ENCODE peak calls at places on chromosomes 16 and 17, in five cellular contexts. One of them, this sample, is unnamed.

GRCh38 chr16:30837904-30838303 is 50.9 kb upstream of the ZNF629 start:
- DNase-seq in foreskin fibroblast: no peak
- DNase-seq in GM23338: no peak
- DNase-seq in fibroblast of pulmonary artery: no peak
- DNase-seq in pancreas: no peak
- DNase-seq in this sample: no peak

GRCh38 chr16:47358816-47359215 is 102.0 kb downstream of the ITFG1 start:
- DNase-seq in foreskin fibroblast: peak
- DNase-seq in GM23338: no peak
- DNase-seq in fibroblast of pulmonary artery: no peak
- DNase-seq in pancreas: no peak
- DNase-seq in this sample: no peak

GRCh38 chr17:71329310-71330098 is 791.3 kb upstream of the SOX9 start:
- DNase-seq in foreskin fibroblast: no peak
- DNase-seq in GM23338: no peak
- DNase-seq in fibroblast of pulmonary artery: no peak
- DNase-seq in pancreas: no peak
- DNase-seq in this sample: no peak

GRCh38 chr16:84087461-84088151 is 29.1 kb downstream of the MBTPS1 start:
- DNase-seq in foreskin fibroblast: no peak
- DNase-seq in GM23338: no peak
- DNase-seq in fibroblast of pulmonary artery: no peak
- DNase-seq in pancreas: no peak
- DNase-seq in this sample: no peak

GRCh38 chr16:20911361-20911760 is 10.8 kb downstream of the LYRM1 start:
- DNase-seq in foreskin fibroblast: peak
- DNase-seq in GM23338: no peak
- DNase-seq in fibroblast of pulmonary artery: peak
- DNase-seq in pancreas: no peak
- DNase-seq in this sample: no peak

GRCh38 chr16:26413780-26414179 is 652.9 kb upstream of the C16orf82 start:
- DNase-seq in foreskin fibroblast: no peak
- DNase-seq in GM23338: no peak
- DNase-seq in fibroblast of pulmonary artery: no peak
- DNase-seq in pancreas: no peak
- DNase-seq in this sample: no peak

GRCh38 chr17:81223758-81224122 is 975 bp upstream of the CEP131 start:
- DNase-seq in foreskin fibroblast: no peak
- DNase-seq in GM23338: peak
- DNase-seq in fibroblast of pulmonary artery: no peak
- DNase-seq in pancreas: no peak
- DNase-seq in this sample: no peak

GRCh38 chr17:79986441-79987186 is 49.1 kb downstream of the TBC1D16 start:
- DNase-seq in foreskin fibroblast: peak
- DNase-seq in GM23338: no peak
- DNase-seq in fibroblast of pulmonary artery: peak
- DNase-seq in pancreas: peak
- DNase-seq in this sample: no peak

GRCh38 chr17:64380985-64381384 is 9.7 kb downstream of the PECAM1 start:
- DNase-seq in foreskin fibroblast: no peak
- DNase-seq in GM23338: no peak
- DNase-seq in fibroblast of pulmonary artery: no peak
- DNase-seq in pancreas: no peak
- DNase-seq in this sample: no peak

GRCh38 chr16:57797526-57798266 is 4.6 kb downstream of the KIFC3 start:
- DNase-seq in foreskin fibroblast: no peak
- DNase-seq in GM23338: peak
- DNase-seq in fibroblast of pulmonary artery: no peak
- DNase-seq in pancreas: peak
- DNase-seq in this sample: no peak

GRCh38 chr17:49676276-49676868 is 1.5 kb downstream of the SPOP start:
- DNase-seq in foreskin fibroblast: no peak
- DNase-seq in GM23338: peak
- DNase-seq in fibroblast of pulmonary artery: peak
- DNase-seq in pancreas: no peak
- DNase-seq in this sample: no peak

GRCh38 chr16:12096828-12097522 is 120.4 kb downstream of the SNX29 start:
- DNase-seq in foreskin fibroblast: no peak
- DNase-seq in GM23338: no peak
- DNase-seq in fibroblast of pulmonary artery: no peak
- DNase-seq in pancreas: no peak
- DNase-seq in this sample: no peak

GRCh38 chr17:74519951-74520553 is 11.2 kb downstream of the CD300LB start:
- DNase-seq in foreskin fibroblast: no peak
- DNase-seq in GM23338: no peak
- DNase-seq in fibroblast of pulmonary artery: no peak
- DNase-seq in pancreas: no peak
- DNase-seq in this sample: no peak

GRCh38 chr17:2398655-2399571 is 1.9 kb downstream of the MNT start:
- DNase-seq in foreskin fibroblast: peak
- DNase-seq in GM23338: peak
- DNase-seq in fibroblast of pulmonary artery: peak
- DNase-seq in pancreas: peak
- DNase-seq in this sample: peak

GRCh38 chr16:78816499-78817441 is 717.3 kb downstream of the WWOX start:
- DNase-seq in foreskin fibroblast: no peak
- DNase-seq in GM23338: no peak
- DNase-seq in fibroblast of pulmonary artery: no peak
- DNase-seq in pancreas: no peak
- DNase-seq in this sample: no peak

GRCh38 chr17:7613769-7614421 is 802 bp downstream of the FXR2 start:
- DNase-seq in foreskin fibroblast: peak
- DNase-seq in GM23338: peak
- DNase-seq in fibroblast of pulmonary artery: no peak
- DNase-seq in pancreas: no peak
- DNase-seq in this sample: no peak

GRCh38 chr17:68431661-68432071 is 25.6 kb downstream of the WIPI1 start:
- DNase-seq in foreskin fibroblast: peak
- DNase-seq in GM23338: peak
- DNase-seq in fibroblast of pulmonary artery: peak
- DNase-seq in pancreas: no peak
- DNase-seq in this sample: no peak

GRCh38 chr17:50533720-50534148 is 1.2 kb downstream of the EPN3 start:
- DNase-seq in foreskin fibroblast: no peak
- DNase-seq in GM23338: peak
- DNase-seq in fibroblast of pulmonary artery: peak
- DNase-seq in pancreas: peak
- DNase-seq in this sample: no peak

GRCh38 chr16:46789499-46790414 is 41.2 kb downstream of the C16orf87 start:
- DNase-seq in foreskin fibroblast: peak
- DNase-seq in GM23338: peak
- DNase-seq in fibroblast of pulmonary artery: peak
- DNase-seq in pancreas: peak
- DNase-seq in this sample: no peak

GRCh38 chr16:51763072-51763658 is 612.1 kb upstream of the SALL1 start:
- DNase-seq in foreskin fibroblast: no peak
- DNase-seq in GM23338: peak
- DNase-seq in fibroblast of pulmonary artery: no peak
- DNase-seq in pancreas: no peak
- DNase-seq in this sample: no peak

GRCh38 chr16:7374614-7375174 is 42.0 kb downstream of the RBFOX1 start:
- DNase-seq in foreskin fibroblast: no peak
- DNase-seq in GM23338: no peak
- DNase-seq in fibroblast of pulmonary artery: no peak
- DNase-seq in pancreas: no peak
- DNase-seq in this sample: no peak

GRCh38 chr16:86994651-86995171 is 322.5 kb downstream of the C16orf95 start:
- DNase-seq in foreskin fibroblast: peak
- DNase-seq in GM23338: no peak
- DNase-seq in fibroblast of pulmonary artery: peak
- DNase-seq in pancreas: no peak
- DNase-seq in this sample: peak

GRCh38 chr17:61070649-61071048 is 329.0 kb upstream of the TBX2 start:
- DNase-seq in foreskin fibroblast: no peak
- DNase-seq in GM23338: no peak
- DNase-seq in fibroblast of pulmonary artery: no peak
- DNase-seq in pancreas: no peak
- DNase-seq in this sample: no peak

GRCh38 chr17:13010959-13011358 is 6.9 kb downstream of the ELAC2 start:
- DNase-seq in foreskin fibroblast: no peak
- DNase-seq in GM23338: no peak
- DNase-seq in fibroblast of pulmonary artery: no peak
- DNase-seq in pancreas: no peak
- DNase-seq in this sample: no peak

GRCh38 chr17:43608313-43608712 is 53.4 kb downstream of the MEOX1 start:
- DNase-seq in foreskin fibroblast: no peak
- DNase-seq in GM23338: no peak
- DNase-seq in fibroblast of pulmonary artery: peak
- DNase-seq in pancreas: no peak
- DNase-seq in this sample: no peak

GRCh38 chr16:2244301-2244700 is 7.1 kb downstream of the ECI1 start:
- DNase-seq in foreskin fibroblast: no peak
- DNase-seq in GM23338: peak
- DNase-seq in fibroblast of pulmonary artery: no peak
- DNase-seq in pancreas: no peak
- DNase-seq in this sample: no peak

GRCh38 chr16:50403491-50403890 is 34.7 kb upstream of the BRD7 start:
- DNase-seq in foreskin fibroblast: no peak
- DNase-seq in GM23338: no peak
- DNase-seq in fibroblast of pulmonary artery: no peak
- DNase-seq in pancreas: no peak
- DNase-seq in this sample: no peak

GRCh38 chr16:48963901-48964615 is 317.6 kb downstream of the CBLN1 start:
- DNase-seq in foreskin fibroblast: peak
- DNase-seq in GM23338: no peak
- DNase-seq in fibroblast of pulmonary artery: peak
- DNase-seq in pancreas: no peak
- DNase-seq in this sample: peak

GRCh38 chr17:41231731-41232130 is 518 bp upstream of the KRTAP9-3 start:
- DNase-seq in foreskin fibroblast: no peak
- DNase-seq in GM23338: no peak
- DNase-seq in fibroblast of pulmonary artery: no peak
- DNase-seq in pancreas: no peak
- DNase-seq in this sample: no peak

GRCh38 chr17:41226051-41226450 is 397 bp upstream of the KRTAP9-2 start:
- DNase-seq in foreskin fibroblast: no peak
- DNase-seq in GM23338: no peak
- DNase-seq in fibroblast of pulmonary artery: no peak
- DNase-seq in pancreas: no peak
- DNase-seq in this sample: no peak

GRCh38 chr17:41230094-41230493 is 2.2 kb upstream of the KRTAP9-3 start:
- DNase-seq in foreskin fibroblast: no peak
- DNase-seq in GM23338: no peak
- DNase-seq in fibroblast of pulmonary artery: no peak
- DNase-seq in pancreas: no peak
- DNase-seq in this sample: no peak
- H3K4me3 ChIP-seq in foreskin fibroblast: no peak
- H3K4me3 ChIP-seq in GM23338: no peak
- H3K4me3 ChIP-seq in fibroblast of pulmonary artery: no peak
- H3K4me3 ChIP-seq in pancreas: no peak
- H3K4me3 ChIP-seq in this sample: no peak

GRCh38 chr17:77729587-77729986 is 228.9 kb upstream of the TNRC6C start:
- DNase-seq in foreskin fibroblast: no peak
- DNase-seq in GM23338: no peak
- DNase-seq in fibroblast of pulmonary artery: no peak
- DNase-seq in pancreas: no peak
- DNase-seq in this sample: no peak

GRCh38 chr17:77728871-77729270 is 229.6 kb upstream of the TNRC6C start:
- DNase-seq in foreskin fibroblast: no peak
- DNase-seq in GM23338: no peak
- DNase-seq in fibroblast of pulmonary artery: no peak
- DNase-seq in pancreas: no peak
- DNase-seq in this sample: no peak

GRCh38 chr17:77727216-77727615 is 231.3 kb upstream of the TNRC6C start:
- DNase-seq in foreskin fibroblast: no peak
- DNase-seq in GM23338: no peak
- DNase-seq in fibroblast of pulmonary artery: no peak
- DNase-seq in pancreas: no peak
- DNase-seq in this sample: no peak

GRCh38 chr17:77726549-77726957 is 231.9 kb upstream of the TNRC6C start:
- DNase-seq in foreskin fibroblast: no peak
- DNase-seq in GM23338: no peak
- DNase-seq in fibroblast of pulmonary artery: no peak
- DNase-seq in pancreas: no peak
- DNase-seq in this sample: no peak

DNA sequence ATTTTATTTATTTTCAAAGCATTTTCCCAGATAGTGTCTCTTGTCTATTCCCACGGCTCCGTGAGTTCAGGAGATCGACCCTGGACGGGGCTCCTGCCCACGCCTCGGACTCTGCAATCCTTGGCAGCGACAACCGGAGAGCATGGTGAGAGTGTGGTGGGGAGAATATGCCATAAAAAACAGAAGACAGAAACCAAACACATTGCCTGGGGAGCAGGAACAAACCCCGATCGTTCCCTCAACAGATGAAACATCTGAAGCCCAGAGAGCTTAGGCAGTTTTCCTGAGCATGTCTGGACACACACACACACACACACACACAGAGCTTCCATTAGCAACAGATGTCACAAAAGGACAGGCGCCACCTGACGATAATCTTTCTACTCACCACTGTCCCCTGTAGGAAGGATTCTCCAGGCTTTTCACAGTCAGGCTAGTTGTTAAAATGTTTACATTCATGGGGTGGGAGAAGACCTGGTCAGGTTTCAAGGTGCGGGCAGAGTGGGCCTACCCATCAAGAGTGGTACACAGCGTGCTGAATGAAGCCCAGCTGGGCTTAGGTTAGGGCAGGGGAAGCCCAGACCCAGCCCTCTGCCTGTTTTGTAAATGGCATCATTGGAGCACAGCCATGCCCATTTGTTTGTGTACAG is 230.4 kb upstream of the TNRC6C start:
- DNase-seq in foreskin fibroblast: peak
- DNase-seq in GM23338: peak
- DNase-seq in fibroblast of pulmonary artery: no peak
- DNase-seq in pancreas: no peak
- DNase-seq in this sample: peak
- TF ChIP-seq CTCF in foreskin fibroblast: peak
- TF ChIP-seq CTCF in GM23338: peak
- TF ChIP-seq CTCF in fibroblast of pulmonary artery: no peak
- TF ChIP-seq CTCF in pancreas: no peak
- TF ChIP-seq CTCF in this sample: peak

GRCh38 chr17:41516828-41517283 is 1.8 kb downstream of the KRT15 start:
- DNase-seq in foreskin fibroblast: no peak
- DNase-seq in GM23338: no peak
- DNase-seq in fibroblast of pulmonary artery: no peak
- DNase-seq in pancreas: no peak
- DNase-seq in this sample: no peak
- H3K4me3 ChIP-seq in foreskin fibroblast: no peak
- H3K4me3 ChIP-seq in GM23338: no peak
- H3K4me3 ChIP-seq in fibroblast of pulmonary artery: no peak
- H3K4me3 ChIP-seq in pancreas: no peak
- H3K4me3 ChIP-seq in this sample: no peak

GRCh38 chr16:14182999-14183398 is 111.9 kb downstream of the MRTFB start:
- DNase-seq in foreskin fibroblast: no peak
- DNase-seq in GM23338: no peak
- DNase-seq in fibroblast of pulmonary artery: no peak
- DNase-seq in pancreas: no peak
- DNase-seq in this sample: no peak

GRCh38 chr16:14187517-14188338 is 116.6 kb downstream of the MRTFB start:
- DNase-seq in foreskin fibroblast: no peak
- DNase-seq in GM23338: no peak
- DNase-seq in fibroblast of pulmonary artery: no peak
- DNase-seq in pancreas: no peak
- DNase-seq in this sample: no peak

GRCh38 chr16:14181371-14182050 is 110.4 kb downstream of the MRTFB start:
- DNase-seq in foreskin fibroblast: peak
- DNase-seq in GM23338: no peak
- DNase-seq in fibroblast of pulmonary artery: peak
- DNase-seq in pancreas: no peak
- DNase-seq in this sample: peak

GRCh38 chr16:14186954-14187306 is 115.8 kb downstream of the MRTFB start:
- DNase-seq in foreskin fibroblast: no peak
- DNase-seq in GM23338: no peak
- DNase-seq in fibroblast of pulmonary artery: no peak
- DNase-seq in pancreas: no peak
- DNase-seq in this sample: no peak

GRCh38 chr16:14186007-14186953 is 115.2 kb downstream of the MRTFB start:
- DNase-seq in foreskin fibroblast: peak
- DNase-seq in GM23338: peak
- DNase-seq in fibroblast of pulmonary artery: peak
- DNase-seq in pancreas: no peak
- DNase-seq in this sample: peak
- TF ChIP-seq CTCF in foreskin fibroblast: peak
- TF ChIP-seq CTCF in GM23338: peak
- TF ChIP-seq CTCF in fibroblast of pulmonary artery: peak
- TF ChIP-seq CTCF in pancreas: peak
- TF ChIP-seq CTCF in this sample: peak